ENCODE peak calls at places on chromosomes 6 and 20, in nine cellular contexts. K is K562, J is SK-N-SH, C is H1, H is sigmoid colon, I is suprapubic skin, G is tibial nerve, R is upper lobe of left lung, E is transverse colon. D is an unnamed sample. For H3K36me3, the result is how much of the 10 kb centered on the place peaks cover.

GRCh38 chr20:23923891-23924435 is 44.4 kb upstream of the CST5 start:
- DNase-seq in E (no peak), H (no peak), J (no peak), C (no peak), K (no peak), G (no peak), R (no peak), I (no peak), D (no peak)

GRCh38 chr6:73942581-73942980 is 246.6 kb downstream of the CD109 start:
- DNase-seq in G (no peak), K (no peak), J (no peak), H (no peak), R (no peak), C (peak), I (no peak), E (no peak), D (no peak)

GRCh38 chr6:39221746-39222641 is 7.3 kb downstream of the KCNK5 start:
- DNase-seq in I (no peak), R (no peak), G (no peak), C (no peak), K (peak), E (no peak), J (no peak), H (no peak), D (no peak)

GRCh38 chr6:11432713-11433450 is 104.7 kb upstream of the TMEM170B start:
- DNase-seq in E (no peak), R (no peak), K (no peak), G (no peak), J (no peak), I (no peak), H (no peak), C (no peak), D (no peak)

GRCh38 chr20:63082308-63082938 is 75.7 kb upstream of the BHLHE23 start:
- DNase-seq in E (no peak), H (peak), G (no peak), K (peak), R (no peak), C (no peak), I (peak), J (no peak), D (no peak)

GRCh38 chr6:41653642-41654432 is 15.6 kb downstream of the MDFI start:
- DNase-seq in C (no peak), G (no peak), E (no peak), R (no peak), J (no peak), I (no peak), H (no peak), K (no peak), D (no peak)

GRCh38 chr6:107458687-107459282 is 579 bp downstream of the PDSS2 start:
- DNase-seq in G (no peak), H (no peak), C (no peak), I (peak), E (peak), R (peak), K (peak), J (no peak), D (no peak)

GRCh38 chr20:38601216-38602184 is at the start of gene ARHGAP40:
- DNase-seq in K (peak), I (no peak), C (no peak), G (no peak), H (no peak), E (peak), R (peak), J (peak), D (no peak)

GRCh38 chr6:148954934-148955915 is 208.4 kb downstream of the UST start:
- DNase-seq in H (no peak), C (no peak), I (no peak), K (no peak), G (no peak), E (no peak), R (no peak), J (no peak), D (no peak)

GRCh38 chr20:48921883-48922867 is 664 bp downstream of the ARFGEF2 start:
- DNase-seq in J (peak), H (no peak), R (peak), G (no peak), I (peak), E (peak), K (peak), C (no peak), D (no peak)

GRCh38 chr20:32457476-32457986 is 99.4 kb downstream of the ASXL1 start:
- DNase-seq in R (no peak), I (no peak), E (no peak), K (peak), G (no peak), J (peak), H (peak), C (peak), D (peak)

GRCh38 chr6:83891586-83891985 is 32.1 kb downstream of the CYB5R4 start:
- DNase-seq in G (no peak), I (no peak), E (no peak), J (no peak), C (no peak), H (no peak), R (no peak), K (no peak), D (no peak)

GRCh38 chr20:4009305-4009704 is 6.1 kb downstream of the RNF24 start:
- DNase-seq in K (no peak), E (no peak), H (no peak), G (no peak), R (no peak), I (no peak), C (no peak), J (no peak), D (no peak)

GRCh38 chr6:13177617-13178506 is 150.5 kb downstream of the TBC1D7 start:
- DNase-seq in J (no peak), H (no peak), C (no peak), R (no peak), K (no peak), E (no peak), I (no peak), G (no peak), D (no peak)

GRCh38 chr6:154164397-154164796 is 125.4 kb downstream of the OPRM1 start:
- DNase-seq in C (no peak), J (no peak), G (peak), R (peak), E (no peak), K (no peak), I (no peak), H (peak), D (peak)

GRCh38 chr6:15531973-15532372 is 130.9 kb downstream of the DTNBP1 start:
- DNase-seq in J (no peak), K (no peak), R (no peak), C (no peak), H (no peak), G (no peak), I (no peak), E (no peak), D (no peak)

GRCh38 chr20:51634257-51634656 is 91.7 kb upstream of the NFATC2 start:
- DNase-seq in K (peak), I (no peak), H (no peak), C (no peak), E (no peak), G (no peak), J (no peak), R (no peak), D (no peak)

GRCh38 chr6:16725145-16725864 is 36.0 kb downstream of the ATXN1 start:
- DNase-seq in E (no peak), G (no peak), R (no peak), J (no peak), K (no peak), C (no peak), I (no peak), H (no peak), D (no peak)

GRCh38 chr6:157025459-157025858 is 248.3 kb downstream of the ARID1B start:
- DNase-seq in H (no peak), E (no peak), G (no peak), K (no peak), J (no peak), R (no peak), I (no peak), C (no peak), D (no peak)

GRCh38 chr6:29631860-29632731 is 887 bp downstream of the GABBR1 start:
- DNase-seq in H (peak), J (peak), E (peak), I (peak), G (no peak), K (peak), C (no peak), R (peak), D (peak)

GRCh38 chr20:62824476-62825287 is 7.8 kb downstream of the COL9A3 start:
- DNase-seq in K (peak), I (no peak), G (no peak), C (no peak), E (peak), J (peak), R (peak), H (peak), D (peak)

GRCh38 chr20:44028341-44028715 is 113.7 kb downstream of the TOX2 start:
- DNase-seq in K (no peak), E (no peak), J (no peak), G (no peak), R (no peak), H (no peak), C (no peak), I (no peak), D (no peak)

GRCh38 chr20:47146703-47147102 is 209.8 kb downstream of the ZMYND8 start:
- DNase-seq in E (no peak), C (no peak), G (no peak), H (no peak), K (no peak), J (no peak), I (no peak), R (no peak), D (no peak)

GRCh38 chr6:12058164-12058926 is 46.2 kb downstream of the HIVEP1 start:
- DNase-seq in J (no peak), I (no peak), G (no peak), H (no peak), K (no peak), E (no peak), R (peak), C (no peak), D (no peak)

GRCh38 chr6:36615018-36615761 is 21.0 kb downstream of the SRSF3 start:
- DNase-seq in J (peak), R (peak), I (peak), K (peak), H (peak), G (no peak), C (no peak), E (no peak), D (no peak)

GRCh38 chr6:8335896-8336295 is 99.4 kb downstream of the SLC35B3 start:
- DNase-seq in E (no peak), G (no peak), C (no peak), R (no peak), K (no peak), J (no peak), H (no peak), I (no peak), D (no peak)

DNA sequence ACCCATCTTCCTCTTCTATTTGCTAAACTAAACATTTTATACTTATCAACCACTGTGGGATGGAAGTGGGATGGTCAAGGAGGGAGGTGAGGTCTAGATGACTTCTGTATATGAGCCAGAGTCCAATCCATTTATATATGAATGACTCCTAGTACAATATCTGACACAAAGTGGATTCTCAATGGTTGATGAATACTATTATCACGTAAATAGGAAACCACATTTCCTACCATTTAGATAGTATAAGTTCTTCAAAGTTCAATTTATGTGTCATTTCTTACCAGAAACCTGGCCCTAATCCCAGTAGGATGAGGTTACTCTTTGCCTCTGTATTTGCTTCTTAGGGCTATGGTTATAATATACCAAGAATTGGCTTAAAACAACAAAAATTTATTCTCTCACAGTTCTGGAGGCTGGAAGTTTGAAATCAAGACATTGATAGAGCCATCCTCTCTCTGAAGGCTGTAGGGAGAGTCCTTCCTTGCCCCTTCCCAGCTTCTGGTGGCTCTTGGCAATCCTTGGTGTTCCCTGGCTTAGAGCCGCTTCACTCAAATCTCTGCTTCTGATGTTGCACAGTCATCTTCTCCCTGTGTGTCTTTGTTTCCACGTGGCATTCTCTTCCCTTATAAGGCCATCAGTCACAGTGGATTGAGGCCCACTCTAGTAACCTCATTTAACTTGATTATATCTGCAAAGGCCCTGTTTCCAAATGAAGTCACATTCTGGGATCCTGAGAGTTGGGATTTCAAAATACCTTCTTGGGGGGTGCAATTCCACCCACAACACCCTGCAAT is 41.0 kb upstream of the RAB23 start:
- DNase-seq in G (no peak), K (no peak), C (no peak), H (peak), E (no peak), R (no peak), J (no peak), I (no peak), D (no peak)
- TF ChIP-seq EP300 in G (peak), K (no peak), C (no peak), H (peak), E (peak), R (no peak), J (peak), I (no peak), D (no peak)

DNA sequence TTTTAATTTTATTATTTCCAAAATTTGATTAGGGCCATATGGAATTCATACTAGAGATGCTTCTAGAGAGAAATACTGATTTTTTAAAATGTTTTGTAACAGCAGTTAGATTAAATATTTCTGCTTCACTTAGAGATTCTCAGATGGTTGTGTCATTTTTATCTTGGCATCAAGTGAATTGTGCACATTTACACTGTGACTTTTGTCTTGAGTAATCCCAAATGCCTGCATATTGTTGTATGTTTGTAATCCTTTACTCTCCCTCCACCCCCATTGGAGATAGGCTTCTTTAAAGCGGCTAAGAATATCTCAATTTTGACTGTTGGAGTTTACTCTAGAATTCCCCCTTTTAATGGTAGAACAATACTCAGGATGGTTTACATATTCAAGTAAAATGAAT is 19.0 kb downstream of the STX16 start:
- DNase-seq in C (no peak), K (no peak), E (no peak), G (no peak), H (no peak), J (no peak), R (no peak), I (no peak), D (no peak)
- H3K36me3 ChIP-seq in C (under half), K (half or more), E (under half), G (half or more), H (half or more), J (half or more), R (half or more), I (half or more), D (under half)

GRCh38 chr6:135577059-135577538 is 79.6 kb upstream of the AHI1 start:
- DNase-seq in H (no peak), G (no peak), I (no peak), R (no peak), E (no peak), K (no peak), C (no peak), J (no peak), D (no peak)

GRCh38 chr6:135578976-135579375 is 81.4 kb upstream of the AHI1 start:
- DNase-seq in K (no peak), G (no peak), R (no peak), J (no peak), C (no peak), E (no peak), I (no peak), H (no peak), D (no peak)

GRCh38 chr6:135572051-135572450 is 74.5 kb upstream of the AHI1 start:
- DNase-seq in I (no peak), C (no peak), K (no peak), E (no peak), G (no peak), J (no peak), R (no peak), H (no peak), D (no peak)

GRCh38 chr6:135575629-135576028 is 78.1 kb upstream of the AHI1 start:
- DNase-seq in G (no peak), H (no peak), C (no peak), J (no peak), K (no peak), E (no peak), R (no peak), I (no peak), D (no peak)

GRCh38 chr6:135576055-135576454 is 78.5 kb upstream of the AHI1 start:
- DNase-seq in C (no peak), I (no peak), H (no peak), R (no peak), J (no peak), E (no peak), K (no peak), G (no peak), D (no peak)
- TF ChIP-seq EP300 in C (no peak), I (no peak), H (no peak), R (no peak), J (no peak), E (no peak), K (no peak), G (no peak), D (no peak)

GRCh38 chr20:2653511-2654383 is 1.3 kb downstream of the NOP56 start:
- DNase-seq in C (no peak), K (no peak), E (no peak), R (no peak), I (no peak), H (no peak), J (no peak), G (no peak), D (no peak)
- H3K36me3 ChIP-seq in C (half or more), K (half or more), E (under half), R (half or more), I (under half), H (under half), J (under half), G (under half), D (under half)

D was measured in ovary.